ENCODE peak calls at places on chromosomes 3 and 15, in five cellular contexts. M is Peyer's patch, E is WERI-Rb-1, P is stomach, N is HCT116. V is an unnamed sample. For H3K27me3, the result is how much of the 10 kb centered on the place peaks cover.

GRCh38 chr15:40992241-40992741 is 39.0 kb downstream of the CHAC1 start:
- DNase-seq in N (no peak), E (no peak), M (no peak), P (no peak), V (no peak)

GRCh38 chr15:100113351-100114075 is 228.3 kb downstream of the ADAMTS17 start:
- DNase-seq in M (no peak), E (no peak), P (no peak), N (no peak), V (peak)

GRCh38 chr3:194397757-194398312 is 1.2 kb downstream of the GP5 start:
- DNase-seq in P (no peak), M (no peak), E (no peak), N (no peak), V (no peak)

GRCh38 chr3:148333091-148333490 is 364.6 kb upstream of the AGTR1 start:
- DNase-seq in P (no peak), N (no peak), M (no peak), E (no peak), V (no peak)

GRCh38 chr15:38486946-38487345 is 33.0 kb downstream of the FAM98B start:
- DNase-seq in N (no peak), M (no peak), E (no peak), P (no peak), V (no peak)

GRCh38 chr3:190586631-190587000 is 72.7 kb downstream of the IL1RAP start:
- DNase-seq in E (no peak), N (peak), P (no peak), M (no peak), V (no peak)

GRCh38 chr3:124282751-124283643 is 291.1 kb upstream of the ROPN1 start:
- DNase-seq in E (no peak), P (no peak), N (no peak), M (no peak), V (no peak)

GRCh38 chr3:125119752-125120369 is 64.1 kb upstream of the HEG1 start:
- DNase-seq in E (no peak), P (no peak), M (no peak), N (no peak), V (no peak)

GRCh38 chr3:5186089-5186853 is 1.2 kb upstream of the EDEM1 start:
- DNase-seq in M (no peak), P (no peak), N (no peak), E (no peak), V (peak)

GRCh38 chr3:148694116-148694515 is 3.6 kb upstream of the AGTR1 start:
- DNase-seq in E (no peak), N (no peak), M (no peak), P (no peak), V (no peak)

GRCh38 chr3:52281980-52282801 is 3.7 kb upstream of the WDR82 start:
- DNase-seq in E (no peak), P (no peak), N (no peak), M (peak), V (no peak)

GRCh38 chr3:107684431-107684925 is 161.7 kb downstream of the BBX start:
- DNase-seq in P (no peak), E (no peak), N (no peak), M (no peak), V (no peak)

GRCh38 chr3:123633530-123633929 is 48.7 kb upstream of the HACD2 start:
- DNase-seq in E (no peak), M (no peak), N (no peak), P (no peak), V (no peak)

DNA sequence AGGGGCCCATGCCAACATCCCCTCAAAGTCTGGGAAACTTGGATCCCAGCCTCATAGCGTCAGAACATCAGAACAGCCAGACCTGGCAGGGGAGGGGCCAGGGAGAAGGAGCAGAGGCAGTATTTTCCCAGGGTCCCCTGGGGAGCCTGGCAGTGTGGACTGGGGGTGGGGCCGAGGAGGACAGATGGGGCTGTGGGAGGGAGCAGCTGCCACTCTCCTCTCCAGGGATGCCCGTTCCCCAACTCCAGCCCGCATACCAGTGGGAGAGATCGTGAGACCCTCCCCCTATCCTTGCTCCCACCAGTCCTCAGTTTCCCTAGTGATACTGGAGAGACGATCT is 6.5 kb upstream of the DNAJB8 start:
- DNase-seq in M (no peak), E (peak), P (no peak), N (no peak), V (no peak)
- H3K27me3 ChIP-seq in M (under half), E (under half), P (under half), N (under half), V (under half)

GRCh38 chr15:101129851-101130250 is 122.0 kb downstream of the CHSY1 start:
- DNase-seq in P (no peak), E (no peak), N (no peak), M (no peak), V (no peak)

GRCh38 chr15:101127503-101128076 is 124.3 kb downstream of the CHSY1 start:
- DNase-seq in N (peak), E (no peak), P (peak), M (peak), V (peak)

GRCh38 chr15:101126618-101127502 is 125.0 kb downstream of the CHSY1 start:
- DNase-seq in E (peak), M (no peak), P (no peak), N (no peak), V (no peak)

GRCh38 chr15:101128696-101129095 is 123.2 kb downstream of the CHSY1 start:
- DNase-seq in N (no peak), M (no peak), P (no peak), E (no peak), V (no peak)

DNA sequence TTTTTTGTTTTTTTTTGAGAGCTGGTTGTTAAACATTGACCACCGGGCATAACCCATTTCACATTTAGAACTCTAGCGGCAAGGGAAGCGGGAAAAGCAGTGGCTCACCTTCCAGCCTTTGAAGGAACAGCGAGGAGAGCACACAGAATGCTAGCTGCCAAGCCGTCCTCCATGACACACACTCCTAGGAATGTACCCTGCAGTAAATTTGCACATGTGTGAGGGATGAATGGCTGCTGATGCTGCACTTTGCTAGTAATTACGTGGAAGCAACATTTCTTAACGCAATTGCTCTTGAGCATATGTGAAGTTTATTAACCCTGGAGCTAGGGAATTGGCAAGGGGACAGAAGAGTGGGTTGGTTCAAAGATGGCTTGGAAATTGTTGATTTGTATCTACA is 123.7 kb downstream of the CHSY1 start:
- DNase-seq in M (no peak), P (no peak), N (no peak), E (no peak), V (no peak)
- H3K4me3 ChIP-seq in M (no peak), P (no peak), N (peak), E (no peak), V (no peak)

GRCh38 chr3:184229424-184230080 is at the start of gene VWA5B2:
- DNase-seq in N (peak), M (peak), P (peak), E (peak), V (peak)
- TF ChIP-seq CTCF in N (peak), M (peak), P (no peak), E (peak), V (no peak)

GRCh38 chr3:13652728-13653127 is 103.8 kb downstream of the FBLN2 start:
- DNase-seq in M (no peak), E (no peak), N (no peak), P (no peak), V (no peak)
- H3K27me3 ChIP-seq in M (under half), E (under half), N (under half), P (under half), V (under half)

GRCh38 chr15:26081758-26082068 is 218.6 kb upstream of the ATP10A start:
- DNase-seq in N (no peak), P (no peak), E (no peak), M (no peak), V (no peak)

GRCh38 chr15:26087395-26087794 is 224.3 kb upstream of the ATP10A start:
- DNase-seq in P (no peak), E (peak), N (no peak), M (no peak), V (no peak)

GRCh38 chr15:26082069-26082832 is 219.1 kb upstream of the ATP10A start:
- DNase-seq in E (peak), M (peak), N (no peak), P (peak), V (peak)

GRCh38 chr15:26082833-26083174 is 219.7 kb upstream of the ATP10A start:
- DNase-seq in P (no peak), N (no peak), E (peak), M (no peak), V (no peak)

DNA sequence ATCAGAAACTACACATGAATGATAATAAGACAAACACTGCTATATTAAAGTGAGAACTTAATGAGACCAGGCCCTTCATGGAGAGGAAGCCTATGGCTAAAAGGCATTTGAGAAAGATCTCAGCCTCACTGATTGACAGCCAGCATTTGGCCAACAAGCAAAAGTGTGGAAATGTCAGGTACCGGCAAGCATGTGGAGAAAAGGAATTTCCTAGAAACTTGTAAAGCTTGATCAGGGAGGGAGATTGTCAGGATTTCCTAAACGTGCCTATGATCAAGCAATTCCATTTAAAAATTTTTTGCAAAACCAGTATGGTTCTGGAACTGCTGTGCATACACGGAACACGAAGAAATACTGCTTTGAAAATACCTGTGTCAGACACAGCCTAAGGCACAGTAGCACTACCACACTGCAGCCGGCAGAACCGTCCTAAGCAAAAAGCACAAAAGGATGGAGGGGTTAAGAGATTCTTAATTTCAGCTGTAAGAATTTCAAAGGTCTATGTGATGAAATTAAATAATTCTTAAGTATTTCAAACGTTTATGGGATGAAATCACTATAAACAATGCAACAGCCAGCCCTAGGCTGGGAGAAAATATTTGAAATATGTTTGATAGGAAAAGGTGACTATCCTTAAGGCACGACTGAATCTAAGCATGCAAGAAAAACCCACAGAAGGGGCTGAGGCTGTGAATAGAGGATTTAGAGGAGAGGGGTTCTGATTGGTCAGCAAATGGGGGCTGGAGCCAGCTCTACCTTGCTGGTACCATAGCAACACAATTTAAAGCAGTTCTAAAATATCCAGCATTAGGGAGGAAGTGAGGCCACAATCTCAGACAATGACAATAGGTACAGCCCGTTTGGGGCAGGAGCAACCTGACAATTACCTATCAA is 220.6 kb upstream of the ATP10A start:
- DNase-seq in E (no peak), M (no peak), P (no peak), N (no peak), V (no peak)
- H3K4me3 ChIP-seq in E (peak), M (no peak), P (no peak), N (no peak), V (no peak)

GRCh38 chr3:171435757-171436156 is 24.4 kb downstream of the TNIK start:
- DNase-seq in P (no peak), E (no peak), M (no peak), N (no peak), V (no peak)
- TF ChIP-seq CTCF in P (no peak), E (no peak), M (no peak), N (no peak), V (no peak)

V was measured in thyroid gland.